ENCODE peak calls at places on chromosomes 16 and 17, in eight cellular contexts. One of them, this sample, is unnamed.
A peak's percentile ranks its signal among the peaks of the same experiment; 100 is the strongest.

GRCh38 chr16:81697321-81697885 is 81.7 kb upstream of the PLCG2 start:
- DNase-seq in right lobe of liver: peak; percentile 77
- DNase-seq in NCI-H510A treated with DMSO at 0.1 percent for 48 hours: no peak
- DNase-seq in NCI-H2107: no peak
- DNase-seq in T-helper 17 cell: no peak
- DNase-seq in NCI-H1694 treated with DMSO at 0.1 percent for 48 hours: peak; percentile 7
- DNase-seq in OCI-LY7: peak; percentile 31
- DNase-seq in astrocyte of the cerebellum: no peak
- DNase-seq in this sample: no peak

GRCh38 chr17:48561894-48562810 is 16.0 kb downstream of the HOXB4 start:
- DNase-seq in NCI-H1694 treated with DMSO at 0.1 percent for 48 hours: no peak
- DNase-seq in NCI-H2107: no peak
- DNase-seq in right lobe of liver: no peak
- DNase-seq in T-helper 17 cell: no peak
- DNase-seq in OCI-LY7: no peak
- DNase-seq in NCI-H510A treated with DMSO at 0.1 percent for 48 hours: no peak
- DNase-seq in astrocyte of the cerebellum: no peak
- DNase-seq in this sample: no peak

GRCh38 chr16:75761111-75761510 is 34.8 kb upstream of the CPHXL start:
- DNase-seq in OCI-LY7: peak; percentile 65
- DNase-seq in NCI-H2107: no peak
- DNase-seq in astrocyte of the cerebellum: peak; percentile 2
- DNase-seq in NCI-H1694 treated with DMSO at 0.1 percent for 48 hours: no peak
- DNase-seq in T-helper 17 cell: no peak
- DNase-seq in NCI-H510A treated with DMSO at 0.1 percent for 48 hours: no peak
- DNase-seq in right lobe of liver: no peak
- DNase-seq in this sample: no peak

GRCh38 chr16:47034455-47034854 is 61.0 kb upstream of the DNAJA2 start:
- DNase-seq in right lobe of liver: no peak
- DNase-seq in astrocyte of the cerebellum: no peak
- DNase-seq in NCI-H1694 treated with DMSO at 0.1 percent for 48 hours: no peak
- DNase-seq in NCI-H2107: no peak
- DNase-seq in NCI-H510A treated with DMSO at 0.1 percent for 48 hours: no peak
- DNase-seq in OCI-LY7: no peak
- DNase-seq in T-helper 17 cell: no peak
- DNase-seq in this sample: no peak

GRCh38 chr16:85205747-85206471 is 93.6 kb upstream of the CIBAR2 start:
- DNase-seq in NCI-H1694 treated with DMSO at 0.1 percent for 48 hours: no peak
- DNase-seq in NCI-H510A treated with DMSO at 0.1 percent for 48 hours: no peak
- DNase-seq in OCI-LY7: no peak
- DNase-seq in right lobe of liver: peak; percentile 55
- DNase-seq in NCI-H2107: no peak
- DNase-seq in astrocyte of the cerebellum: no peak
- DNase-seq in T-helper 17 cell: no peak
- DNase-seq in this sample: no peak

GRCh38 chr16:85851034-85851780 is 47.8 kb upstream of the IRF8 start:
- DNase-seq in OCI-LY7: no peak
- DNase-seq in astrocyte of the cerebellum: no peak
- DNase-seq in T-helper 17 cell: no peak
- DNase-seq in right lobe of liver: no peak
- DNase-seq in NCI-H2107: no peak
- DNase-seq in NCI-H510A treated with DMSO at 0.1 percent for 48 hours: no peak
- DNase-seq in NCI-H1694 treated with DMSO at 0.1 percent for 48 hours: no peak
- DNase-seq in this sample: no peak

GRCh38 chr17:75756451-75757085 is 8.4 kb downstream of the GALK1 start:
- DNase-seq in NCI-H1694 treated with DMSO at 0.1 percent for 48 hours: no peak
- DNase-seq in NCI-H510A treated with DMSO at 0.1 percent for 48 hours: no peak
- DNase-seq in NCI-H2107: no peak
- DNase-seq in OCI-LY7: no peak
- DNase-seq in astrocyte of the cerebellum: no peak
- DNase-seq in right lobe of liver: no peak
- DNase-seq in T-helper 17 cell: no peak
- DNase-seq in this sample: no peak

GRCh38 chr16:88306860-88307545 is 75.8 kb upstream of the ZNF469 start:
- DNase-seq in T-helper 17 cell: no peak
- DNase-seq in OCI-LY7: no peak
- DNase-seq in right lobe of liver: peak; percentile 31
- DNase-seq in NCI-H1694 treated with DMSO at 0.1 percent for 48 hours: no peak
- DNase-seq in NCI-H510A treated with DMSO at 0.1 percent for 48 hours: no peak
- DNase-seq in astrocyte of the cerebellum: peak; percentile 92
- DNase-seq in NCI-H2107: no peak
- DNase-seq in this sample: no peak